ENCODE peak calls at places on chromosomes 1 and 21, in ten cellular contexts. L is heart right ventricle; D is GM23248; Q is lower lobe of right lung; Y is left ventricle myocardium inferior; O is transverse colon; U is CD8-positive, alpha-beta memory T cell; Z is IMR-90; R is A673; S is GM23338. E is an unnamed sample. For H3K4me1, the result is how much of the 10 kb centered on the place peaks cover.

GRCh38 chr1:178238722-178239510 is 145.0 kb downstream of the RASAL2 start:
- DNase-seq in Q (no peak), L (no peak), Y (no peak), R (no peak), U (no peak), D (peak), O (no peak), S (no peak), Z (peak), E (no peak)

GRCh38 chr1:63867429-63868176 is 93.8 kb downstream of the ROR1 start:
- DNase-seq in D (no peak), Z (no peak), Q (no peak), U (no peak), R (no peak), Y (no peak), O (no peak), L (no peak), S (no peak), E (no peak)

GRCh38 chr1:65332821-65333220 is 23.5 kb downstream of the DNAJC6 start:
- DNase-seq in U (no peak), Y (no peak), S (no peak), Z (no peak), L (no peak), Q (no peak), R (no peak), O (no peak), D (no peak), E (no peak)

GRCh38 chr1:23614128-23614660 is 54.9 kb upstream of the ID3 start:
- DNase-seq in O (no peak), R (no peak), Y (no peak), Q (no peak), L (no peak), D (no peak), S (no peak), Z (no peak), U (no peak), E (no peak)

GRCh38 chr1:42368096-42368795 is 12.3 kb upstream of the RIMKLA start:
- DNase-seq in O (no peak), L (no peak), R (no peak), Y (no peak), Z (no peak), D (no peak), S (no peak), Q (no peak), U (no peak), E (no peak)

GRCh38 chr21:40680311-40680710 is 166.6 kb downstream of the DSCAM start:
- DNase-seq in U (no peak), D (no peak), L (no peak), S (no peak), Z (no peak), O (no peak), Q (no peak), Y (no peak), R (no peak), E (no peak)

GRCh38 chr1:17831619-17832018 is 76.5 kb downstream of the ACTL8 start:
- DNase-seq in D (peak), Z (peak), R (peak), Q (no peak), U (no peak), O (no peak), Y (no peak), L (no peak), S (peak), E (no peak)

GRCh38 chr1:214403431-214403830 is 122.5 kb downstream of the SMYD2 start:
- DNase-seq in D (no peak), O (no peak), L (no peak), Y (no peak), U (no peak), R (peak), S (no peak), Q (no peak), Z (peak), E (no peak)

GRCh38 chr1:44999232-44999631 is 11.9 kb downstream of the HECTD3 start:
- DNase-seq in D (no peak), O (no peak), Q (no peak), L (no peak), Y (no peak), R (no peak), S (no peak), U (no peak), Z (no peak), E (no peak)

GRCh38 chr1:165858364-165858823 is 31.0 kb downstream of the UCK2 start:
- DNase-seq in D (no peak), U (no peak), S (no peak), L (no peak), Q (no peak), Z (no peak), R (no peak), O (no peak), Y (peak), E (no peak)

GRCh38 chr1:203652718-203653461 is 26.3 kb downstream of the ATP2B4 start:
- DNase-seq in R (peak), Q (no peak), Y (no peak), Z (no peak), O (no peak), L (no peak), U (peak), S (no peak), D (no peak), E (no peak)

DNA sequence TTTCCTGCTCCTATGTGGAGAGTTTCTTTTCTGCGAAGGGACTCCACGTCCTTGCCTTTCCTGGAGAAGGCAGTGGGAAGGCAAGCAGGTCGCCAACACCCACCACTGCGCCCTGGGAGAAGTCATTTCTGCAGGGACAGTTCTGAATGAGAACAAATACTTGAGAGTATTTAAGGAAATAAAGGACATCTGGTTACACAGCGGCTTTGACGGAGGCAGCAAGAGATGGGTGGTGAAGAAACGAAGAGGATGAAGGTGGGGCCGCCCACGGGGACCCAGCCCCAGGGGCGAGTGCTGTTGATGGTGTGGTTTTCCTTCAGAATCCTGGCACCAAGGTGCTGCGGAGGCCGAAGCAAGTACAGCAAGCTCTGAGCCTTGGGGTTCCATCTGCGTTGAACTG is 75.5 kb downstream of the PSMG1 start:
- DNase-seq in D (no peak), S (no peak), L (no peak), Z (no peak), O (no peak), U (no peak), Q (no peak), Y (no peak), R (no peak), E (no peak)
- H3K27ac ChIP-seq in D (no peak), S (no peak), L (no peak), Z (no peak), O (no peak), U (no peak), Q (no peak), Y (no peak), R (no peak), E (no peak)

DNA sequence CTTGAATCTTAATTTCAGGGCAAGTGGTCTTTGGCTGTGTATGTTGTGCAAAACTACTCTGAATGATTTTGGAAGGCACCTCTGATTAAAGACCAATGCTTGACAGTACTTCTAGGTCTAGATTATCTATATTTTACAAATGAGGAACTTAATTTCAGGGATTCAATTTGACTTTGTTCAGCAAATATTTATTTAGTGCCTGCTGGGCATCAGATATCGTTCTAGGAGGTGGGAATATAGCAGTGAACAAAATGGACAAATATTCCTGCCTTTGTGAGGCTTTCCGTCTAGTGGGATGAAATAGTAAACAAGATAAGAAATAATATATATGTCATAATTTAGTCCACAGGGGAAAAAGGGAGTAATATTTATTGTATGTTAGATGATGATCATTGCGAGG is 4.7 kb downstream of the ZNF326 start:
- DNase-seq in Z (no peak), Y (no peak), O (no peak), D (no peak), S (no peak), L (no peak), R (no peak), U (no peak), Q (no peak), E (no peak)
- H3K4me1 ChIP-seq in Z (under half), Y (half or more), O (under half), D (under half), S (under half), L (half or more), R (under half), U (under half), Q (under half), E (under half)

GRCh38 chr21:44926364-44927101 is 5.8 kb upstream of the ITGB2 start:
- DNase-seq in U (peak), L (no peak), S (no peak), R (no peak), D (peak), Z (peak), Q (peak), O (no peak), Y (peak), E (peak)
- H3K27ac ChIP-seq in U (peak), L (peak), S (no peak), R (peak), D (peak), Z (no peak), Q (peak), O (peak), Y (no peak), E (no peak)

GRCh38 chr1:59008599-59009347 is 224.9 kb upstream of the JUN start:
- DNase-seq in Q (no peak), Y (no peak), Z (peak), U (no peak), L (no peak), R (no peak), O (no peak), D (peak), S (no peak), E (no peak)
- H3K4me1 ChIP-seq in Q (under half), Y (under half), Z (under half), U (under half), L (under half), R (under half), O (under half), D (under half), S (under half), E (under half)

GRCh38 chr21:36179145-36179544 is 22.5 kb downstream of the DOP1B start:
- DNase-seq in Y (no peak), R (no peak), Z (peak), L (no peak), O (no peak), S (no peak), Q (no peak), U (no peak), D (no peak), E (no peak)
- H3K27ac ChIP-seq in Y (no peak), R (no peak), Z (no peak), L (no peak), O (no peak), S (no peak), Q (no peak), U (no peak), D (no peak), E (no peak)

GRCh38 chr1:89703469-89703868 is 70.5 kb downstream of the LRRC8C start:
- DNase-seq in S (no peak), Q (no peak), O (no peak), U (no peak), R (no peak), D (no peak), L (no peak), Y (no peak), Z (no peak), E (no peak)
- H3K4me1 ChIP-seq in S (under half), Q (under half), O (under half), U (under half), R (under half), D (under half), L (half or more), Y (half or more), Z (under half), E (under half)

DNA sequence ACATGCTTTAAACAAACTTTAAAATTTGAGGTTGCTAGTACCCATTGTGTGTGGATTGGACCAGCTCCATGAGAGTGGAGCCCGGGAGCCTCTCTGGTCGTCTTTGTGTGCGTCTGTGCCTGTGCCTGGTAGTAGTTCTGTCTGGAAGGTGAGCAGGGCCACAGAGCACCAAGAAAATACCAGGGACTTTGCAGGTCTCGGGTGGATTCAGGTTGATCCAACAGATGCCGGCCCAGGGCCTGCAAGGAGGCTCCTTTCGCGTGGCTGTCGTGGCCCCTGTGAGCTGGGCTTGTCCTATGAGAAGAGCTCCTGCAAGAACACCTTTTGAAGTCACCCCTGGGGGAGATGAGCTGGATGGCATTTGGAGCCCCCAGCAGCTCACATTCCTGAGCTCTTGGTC is 28.3 kb downstream of the COL18A1 start:
- DNase-seq in Y (no peak), Q (no peak), S (no peak), L (no peak), R (no peak), O (no peak), D (no peak), U (no peak), Z (no peak), E (no peak)
- H3K27ac ChIP-seq in Y (peak), Q (no peak), S (no peak), L (no peak), R (no peak), O (peak), D (no peak), U (no peak), Z (peak), E (peak)

GRCh38 chr1:26286064-26286416 is 6.2 kb downstream of the SH3BGRL3 start:
- DNase-seq in O (no peak), Q (no peak), S (no peak), L (no peak), U (no peak), D (no peak), Z (no peak), R (no peak), Y (no peak), E (no peak)
- H3K4me1 ChIP-seq in O (under half), Q (half or more), S (under half), L (half or more), U (half or more), D (under half), Z (under half), R (under half), Y (half or more), E (under half)

GRCh38 chr1:162019436-162019835 is 4.2 kb downstream of the OLFML2B start:
- DNase-seq in L (no peak), U (no peak), Z (no peak), O (no peak), Y (no peak), R (no peak), D (no peak), Q (no peak), S (no peak), E (no peak)
- H3K27ac ChIP-seq in L (no peak), U (no peak), Z (no peak), O (no peak), Y (peak), R (no peak), D (no peak), Q (no peak), S (no peak), E (no peak)

E was measured in aorta.